ENCODE peak calls at places on chromosomes 6 and 20, in five cellular contexts. One of them, this sample, is unnamed.

GRCh38 chr6:95795927-95796326 is 218.6 kb downstream of the MANEA start:
- DNase-seq in AG04449: no peak
- DNase-seq in H54: no peak
- DNase-seq in mucosa of gallbladder: no peak
- DNase-seq in NCI-H748 treated with DMSO at 0.1 percent for 48 hours: no peak
- DNase-seq in this sample: no peak

GRCh38 chr6:53496797-53497196 is 48.1 kb downstream of the GCLC start:
- DNase-seq in AG04449: peak; percentile 82
- DNase-seq in H54: peak; percentile 65
- DNase-seq in mucosa of gallbladder: no peak
- DNase-seq in NCI-H748 treated with DMSO at 0.1 percent for 48 hours: no peak
- DNase-seq in this sample: no peak

GRCh38 chr20:46250772-46251171 is 57.5 kb downstream of the CDH22 start:
- DNase-seq in AG04449: no peak
- DNase-seq in H54: no peak
- DNase-seq in mucosa of gallbladder: no peak
- DNase-seq in NCI-H748 treated with DMSO at 0.1 percent for 48 hours: no peak
- DNase-seq in this sample: no peak

GRCh38 chr6:6971369-6971768 is 136.4 kb upstream of the RREB1 start:
- DNase-seq in AG04449: no peak
- DNase-seq in H54: no peak
- DNase-seq in mucosa of gallbladder: peak; percentile 24
- DNase-seq in NCI-H748 treated with DMSO at 0.1 percent for 48 hours: no peak
- DNase-seq in this sample: no peak

GRCh38 chr6:75268121-75268987 is 16.2 kb downstream of the TMEM30A start:
- DNase-seq in AG04449: no peak
- DNase-seq in H54: no peak
- DNase-seq in mucosa of gallbladder: no peak
- DNase-seq in NCI-H748 treated with DMSO at 0.1 percent for 48 hours: no peak
- DNase-seq in this sample: no peak

GRCh38 chr20:50163570-50164317 is 10.2 kb upstream of the PEDS1 start:
- DNase-seq in AG04449: no peak
- DNase-seq in H54: no peak
- DNase-seq in mucosa of gallbladder: no peak
- DNase-seq in NCI-H748 treated with DMSO at 0.1 percent for 48 hours: no peak
- DNase-seq in this sample: no peak

GRCh38 chr6:33070909-33071308 is 2.5 kb downstream of the HLA-DPA1 start:
- DNase-seq in AG04449: no peak
- DNase-seq in H54: no peak
- DNase-seq in mucosa of gallbladder: no peak
- DNase-seq in NCI-H748 treated with DMSO at 0.1 percent for 48 hours: no peak
- DNase-seq in this sample: no peak

GRCh38 chr6:104613416-104614001 is 246.2 kb downstream of the HACE1 start:
- DNase-seq in AG04449: no peak
- DNase-seq in H54: no peak
- DNase-seq in mucosa of gallbladder: no peak
- DNase-seq in NCI-H748 treated with DMSO at 0.1 percent for 48 hours: no peak
- DNase-seq in this sample: no peak

GRCh38 chr20:25453035-25453810 is 45.8 kb downstream of the GINS1 start:
- DNase-seq in AG04449: no peak
- DNase-seq in H54: no peak
- DNase-seq in mucosa of gallbladder: no peak
- DNase-seq in NCI-H748 treated with DMSO at 0.1 percent for 48 hours: no peak
- DNase-seq in this sample: no peak

GRCh38 chr6:105137388-105137787 is 42.4 kb downstream of the POPDC3 start:
- DNase-seq in AG04449: no peak
- DNase-seq in H54: no peak
- DNase-seq in mucosa of gallbladder: no peak
- DNase-seq in NCI-H748 treated with DMSO at 0.1 percent for 48 hours: no peak
- DNase-seq in this sample: no peak

GRCh38 chr20:38685853-38686473 is 38.3 kb upstream of the SLC32A1 start:
- DNase-seq in AG04449: no peak
- DNase-seq in H54: peak; percentile 49
- DNase-seq in mucosa of gallbladder: peak; percentile 64
- DNase-seq in NCI-H748 treated with DMSO at 0.1 percent for 48 hours: no peak
- DNase-seq in this sample: peak; percentile 46

GRCh38 chr20:2086177-2086979 is 15.2 kb upstream of the STK35 start:
- DNase-seq in AG04449: no peak
- DNase-seq in H54: no peak
- DNase-seq in mucosa of gallbladder: no peak
- DNase-seq in NCI-H748 treated with DMSO at 0.1 percent for 48 hours: no peak
- DNase-seq in this sample: peak; percentile 28

GRCh38 chr6:37077459-37078296 is 72.2 kb downstream of the FGD2 start:
- DNase-seq in AG04449: peak; percentile 78
- DNase-seq in H54: no peak
- DNase-seq in mucosa of gallbladder: peak; percentile 79
- DNase-seq in NCI-H748 treated with DMSO at 0.1 percent for 48 hours: no peak
- DNase-seq in this sample: peak; percentile 43

GRCh38 chr20:11553603-11554002 is 364.1 kb upstream of the BTBD3 start:
- DNase-seq in AG04449: no peak
- DNase-seq in H54: no peak
- DNase-seq in mucosa of gallbladder: no peak
- DNase-seq in NCI-H748 treated with DMSO at 0.1 percent for 48 hours: peak; percentile 62
- DNase-seq in this sample: no peak

GRCh38 chr6:149840345-149841075 is 23.6 kb downstream of the LRP11 start:
- DNase-seq in AG04449: no peak
- DNase-seq in H54: no peak
- DNase-seq in mucosa of gallbladder: peak; percentile 79
- DNase-seq in NCI-H748 treated with DMSO at 0.1 percent for 48 hours: peak; percentile 78
- DNase-seq in this sample: peak; percentile 71

GRCh38 chr6:117215353-117216090 is 49.8 kb upstream of the VGLL2 start:
- DNase-seq in AG04449: no peak
- DNase-seq in H54: no peak
- DNase-seq in mucosa of gallbladder: no peak
- DNase-seq in NCI-H748 treated with DMSO at 0.1 percent for 48 hours: no peak
- DNase-seq in this sample: no peak

GRCh38 chr20:59811681-59812171 is 121.7 kb downstream of the SYCP2 start:
- DNase-seq in AG04449: no peak
- DNase-seq in H54: no peak
- DNase-seq in mucosa of gallbladder: peak; percentile 4
- DNase-seq in NCI-H748 treated with DMSO at 0.1 percent for 48 hours: no peak
- DNase-seq in this sample: no peak

GRCh38 chr6:51775942-51776860 is 311.2 kb downstream of the PKHD1 start:
- DNase-seq in AG04449: no peak
- DNase-seq in H54: no peak
- DNase-seq in mucosa of gallbladder: no peak
- DNase-seq in NCI-H748 treated with DMSO at 0.1 percent for 48 hours: no peak
- DNase-seq in this sample: no peak

GRCh38 chr6:36386495-36387439 is 702 bp downstream of the ETV7 start:
- DNase-seq in AG04449: peak; percentile 24
- DNase-seq in H54: no peak
- DNase-seq in mucosa of gallbladder: peak; percentile 25
- DNase-seq in NCI-H748 treated with DMSO at 0.1 percent for 48 hours: peak; percentile 29
- DNase-seq in this sample: peak; percentile 32

GRCh38 chr6:7165736-7166296 is 58.1 kb downstream of the RREB1 start:
- DNase-seq in AG04449: no peak
- DNase-seq in H54: no peak
- DNase-seq in mucosa of gallbladder: no peak
- DNase-seq in NCI-H748 treated with DMSO at 0.1 percent for 48 hours: no peak
- DNase-seq in this sample: peak; percentile 43

GRCh38 chr6:163756079-163756478 is 341.6 kb downstream of the QKI start:
- DNase-seq in AG04449: no peak
- DNase-seq in H54: no peak
- DNase-seq in mucosa of gallbladder: no peak
- DNase-seq in NCI-H748 treated with DMSO at 0.1 percent for 48 hours: no peak
- DNase-seq in this sample: no peak

GRCh38 chr20:49543858-49544437 is 24.0 kb downstream of the PTGIS start:
- DNase-seq in AG04449: no peak
- DNase-seq in H54: no peak
- DNase-seq in mucosa of gallbladder: no peak
- DNase-seq in NCI-H748 treated with DMSO at 0.1 percent for 48 hours: no peak
- DNase-seq in this sample: no peak

GRCh38 chr20:46062621-46063020 is 27.1 kb downstream of the NCOA5 start:
- DNase-seq in AG04449: no peak
- DNase-seq in H54: no peak
- DNase-seq in mucosa of gallbladder: no peak
- DNase-seq in NCI-H748 treated with DMSO at 0.1 percent for 48 hours: no peak
- DNase-seq in this sample: no peak

GRCh38 chr6:138088307-138088744 is 18.9 kb downstream of the PERP start:
- DNase-seq in AG04449: peak; percentile 86
- DNase-seq in H54: no peak
- DNase-seq in mucosa of gallbladder: peak; percentile 79
- DNase-seq in NCI-H748 treated with DMSO at 0.1 percent for 48 hours: peak; percentile 96
- DNase-seq in this sample: peak; percentile 39

GRCh38 chr6:48325701-48326100 is 214.7 kb upstream of the PTCHD4 start:
- DNase-seq in AG04449: no peak
- DNase-seq in H54: no peak
- DNase-seq in mucosa of gallbladder: no peak
- DNase-seq in NCI-H748 treated with DMSO at 0.1 percent for 48 hours: no peak
- DNase-seq in this sample: no peak

GRCh38 chr6:76351275-76351674 is 278.8 kb upstream of the IMPG1 start:
- DNase-seq in AG04449: no peak
- DNase-seq in H54: no peak
- DNase-seq in mucosa of gallbladder: no peak
- DNase-seq in NCI-H748 treated with DMSO at 0.1 percent for 48 hours: peak; percentile 7
- DNase-seq in this sample: no peak

GRCh38 chr20:48718914-48719578 is 108.8 kb downstream of the PREX1 start:
- DNase-seq in AG04449: no peak
- DNase-seq in H54: no peak
- DNase-seq in mucosa of gallbladder: no peak
- DNase-seq in NCI-H748 treated with DMSO at 0.1 percent for 48 hours: no peak
- DNase-seq in this sample: no peak

GRCh38 chr20:40860487-40860902 is 168.1 kb upstream of the TOP1 start:
- DNase-seq in AG04449: no peak
- DNase-seq in H54: no peak
- DNase-seq in mucosa of gallbladder: no peak
- DNase-seq in NCI-H748 treated with DMSO at 0.1 percent for 48 hours: no peak
- DNase-seq in this sample: peak; percentile 79

GRCh38 chr20:9038791-9039190 is 30.1 kb upstream of the PLCB4 start:
- DNase-seq in AG04449: no peak
- DNase-seq in H54: no peak
- DNase-seq in mucosa of gallbladder: no peak
- DNase-seq in NCI-H748 treated with DMSO at 0.1 percent for 48 hours: no peak
- DNase-seq in this sample: no peak

This sample was measured in adrenal gland.